ENCODE peak calls at places on chromosome 6, in ten cellular contexts. J, Y, I, E, O, S, P, H, Q and N are unnamed samples.

GRCh38 chr6:76481101-76481500 is 408.6 kb upstream of the IMPG1 start:
- DNase-seq in J (no peak), Y (no peak), I (no peak), E (no peak), O (no peak), S (no peak), P (no peak), H (no peak), Q (no peak), N (no peak)

GRCh38 chr6:81609736-81610135 is 142.7 kb downstream of the TENT5A start:
- DNase-seq in J (no peak), Y (no peak), I (no peak), E (no peak), O (no peak), S (no peak), P (no peak), H (no peak), Q (no peak), N (no peak)

GRCh38 chr6:110596354-110596753 is 119.9 kb upstream of the SLC22A16 start:
- DNase-seq in J (no peak), Y (no peak), I (no peak), E (no peak), O (no peak), S (no peak), P (no peak), H (no peak), Q (no peak), N (no peak)

GRCh38 chr6:71299541-71300470 is 11.2 kb downstream of the OGFRL1 start:
- DNase-seq in J (no peak), Y (no peak), I (no peak), E (no peak), O (no peak), S (no peak), P (no peak), H (no peak), Q (no peak), N (no peak)

GRCh38 chr6:44431118-44431725 is 43.7 kb downstream of the CDC5L start:
- DNase-seq in J (peak), Y (no peak), I (no peak), E (peak), O (no peak), S (peak), P (peak), H (peak), Q (peak), N (peak)

GRCh38 chr6:28383235-28384142 is 16.1 kb downstream of the ZSCAN12 start:
- DNase-seq in J (no peak), Y (peak), I (no peak), E (no peak), O (peak), S (peak), P (peak), H (peak), Q (no peak), N (peak)

GRCh38 chr6:166471797-166472260 is 89.1 kb upstream of the MPC1 start:
- DNase-seq in J (no peak), Y (no peak), I (no peak), E (no peak), O (no peak), S (no peak), P (no peak), H (no peak), Q (no peak), N (no peak)

GRCh38 chr6:159665868-159666635 is 27.0 kb downstream of the SOD2 start:
- DNase-seq in J (no peak), Y (no peak), I (no peak), E (no peak), O (no peak), S (no peak), P (no peak), H (peak), Q (no peak), N (no peak)

GRCh38 chr6:32977272-32977952 is 9.0 kb downstream of the BRD2 start:
- DNase-seq in J (no peak), Y (no peak), I (no peak), E (no peak), O (no peak), S (no peak), P (no peak), H (no peak), Q (no peak), N (no peak)

GRCh38 chr6:157020398-157021266 is 243.5 kb downstream of the ARID1B start:
- DNase-seq in J (peak), Y (no peak), I (peak), E (peak), O (peak), S (no peak), P (peak), H (peak), Q (peak), N (peak)

GRCh38 chr6:37030599-37030998 is 25.1 kb downstream of the FGD2 start:
- DNase-seq in J (no peak), Y (no peak), I (no peak), E (no peak), O (no peak), S (no peak), P (no peak), H (no peak), Q (no peak), N (no peak)